ENCODE peak calls at places on chromosomes 16 and 17, in ten cellular contexts. F is PC-3, W is PC-9, E is Karpas-422, S is hepatocyte, Q is GM23338, D is GM23248, H is HCT116, J is SK-N-SH, Y is MM.1S. B is an unnamed sample. For H3K9me2, the result is how much of the 10 kb centered on the place peaks cover.

GRCh38 chr16:21952040-21952792 is 945 bp upstream of the UQCRC2 start:
- DNase-seq in F (peak), W (peak), E (peak), S (peak), Q (peak), D (peak), H (peak), J (peak), Y (peak), B (peak)

GRCh38 chr17:19346351-19347255 is 15.9 kb downstream of the B9D1 start:
- DNase-seq in F (peak), W (peak), E (peak), S (peak), Q (no peak), D (peak), H (peak), J (no peak), Y (no peak), B (peak)

GRCh38 chr16:84811529-84811928 is 8.3 kb upstream of the CRISPLD2 start:
- DNase-seq in F (no peak), W (no peak), E (no peak), S (no peak), Q (no peak), D (no peak), H (no peak), J (no peak), Y (no peak), B (no peak)

GRCh38 chr17:6233856-6234255 is 163.7 kb downstream of the WSCD1 start:
- DNase-seq in F (no peak), W (no peak), E (no peak), S (no peak), Q (no peak), D (no peak), H (no peak), J (no peak), Y (no peak), B (no peak)

GRCh38 chr17:59267776-59268175 is 47.5 kb downstream of the GDPD1 start:
- DNase-seq in F (no peak), W (no peak), E (no peak), S (no peak), Q (no peak), D (no peak), H (no peak), J (no peak), Y (no peak), B (no peak)

GRCh38 chr17:72151565-72152391 is 31.0 kb downstream of the SOX9 start:
- DNase-seq in F (peak), W (peak), E (no peak), S (peak), Q (peak), D (peak), H (peak), J (peak), Y (no peak), B (no peak)

GRCh38 chr17:31918701-31919128 is 17.2 kb upstream of the UTP6 start:
- DNase-seq in F (no peak), W (peak), E (no peak), S (no peak), Q (no peak), D (no peak), H (no peak), J (no peak), Y (no peak), B (no peak)

GRCh38 chr16:89593841-89594240 is 18.3 kb downstream of the CPNE7 start:
- DNase-seq in F (no peak), W (no peak), E (no peak), S (no peak), Q (no peak), D (no peak), H (no peak), J (no peak), Y (peak), B (no peak)

GRCh38 chr17:63221941-63222340 is 224.2 kb downstream of the CYB561 start:
- DNase-seq in F (no peak), W (no peak), E (no peak), S (no peak), Q (no peak), D (no peak), H (no peak), J (no peak), Y (no peak), B (no peak)

GRCh38 chr16:11004957-11005610 is 60.7 kb downstream of the CLEC16A start:
- DNase-seq in F (peak), W (no peak), E (no peak), S (no peak), Q (no peak), D (peak), H (no peak), J (no peak), Y (no peak), B (no peak)

GRCh38 chr17:68561319-68561718 is 39.8 kb downstream of the FAM20A start:
- DNase-seq in F (no peak), W (no peak), E (no peak), S (no peak), Q (no peak), D (no peak), H (no peak), J (no peak), Y (no peak), B (no peak)

GRCh38 chr17:29136998-29137730 is 43.0 kb downstream of the MYO18A start:
- DNase-seq in F (peak), W (no peak), E (no peak), S (no peak), Q (no peak), D (peak), H (no peak), J (no peak), Y (no peak), B (no peak)

GRCh38 chr16:20911361-20911760 is 10.8 kb downstream of the LYRM1 start:
- DNase-seq in F (peak), W (peak), E (peak), S (no peak), Q (no peak), D (peak), H (no peak), J (no peak), Y (no peak), B (no peak)

GRCh38 chr16:12060751-12061150 is 84.2 kb downstream of the SNX29 start:
- DNase-seq in F (no peak), W (no peak), E (no peak), S (no peak), Q (no peak), D (no peak), H (no peak), J (no peak), Y (no peak), B (no peak)

GRCh38 chr17:13491916-13492315 is 109.8 kb downstream of the HS3ST3A1 start:
- DNase-seq in F (no peak), W (no peak), E (no peak), S (no peak), Q (no peak), D (no peak), H (no peak), J (no peak), Y (no peak), B (no peak)

GRCh38 chr16:84532299-84532724 is 27.9 kb upstream of the MEAK7 start:
- DNase-seq in F (no peak), W (no peak), E (no peak), S (peak), Q (peak), D (peak), H (no peak), J (no peak), Y (no peak), B (no peak)

GRCh38 chr17:44919411-44919810 is 4.1 kb upstream of the GFAP start:
- DNase-seq in F (no peak), W (no peak), E (no peak), S (no peak), Q (no peak), D (no peak), H (no peak), J (no peak), Y (no peak), B (no peak)

GRCh38 chr17:80005360-80006338 is 30.0 kb downstream of the TBC1D16 start:
- DNase-seq in F (peak), W (no peak), E (peak), S (peak), Q (peak), D (peak), H (peak), J (peak), Y (no peak), B (peak)

GRCh38 chr17:51124641-51125503 is 4.2 kb upstream of the SPAG9 start:
- DNase-seq in F (no peak), W (no peak), E (no peak), S (no peak), Q (no peak), D (no peak), H (no peak), J (no peak), Y (no peak), B (no peak)

GRCh38 chr16:23959069-23959800 is 123.5 kb downstream of the PRKCB start:
- DNase-seq in F (no peak), W (no peak), E (no peak), S (no peak), Q (no peak), D (no peak), H (no peak), J (no peak), Y (no peak), B (peak)

GRCh38 chr16:25222959-25223358 is 6.2 kb downstream of the AQP8 start:
- DNase-seq in F (no peak), W (no peak), E (no peak), S (no peak), Q (no peak), D (no peak), H (no peak), J (no peak), Y (no peak), B (no peak)

GRCh38 chr17:37744961-37745800 is at the start of gene HNF1B:
- DNase-seq in F (peak), W (no peak), E (peak), S (peak), Q (peak), D (no peak), H (no peak), J (no peak), Y (peak), B (no peak)

GRCh38 chr17:37743875-37744632 is 805 bp downstream of the HNF1B start:
- DNase-seq in F (peak), W (no peak), E (no peak), S (peak), Q (peak), D (no peak), H (no peak), J (peak), Y (no peak), B (no peak)

GRCh38 chr17:37745801-37746426 is 1.1 kb upstream of the HNF1B start:
- DNase-seq in F (no peak), W (no peak), E (no peak), S (no peak), Q (no peak), D (no peak), H (no peak), J (no peak), Y (no peak), B (no peak)

GRCh38 chr17:37743612-37743874 is 1.3 kb downstream of the HNF1B start:
- DNase-seq in F (no peak), W (no peak), E (no peak), S (peak), Q (no peak), D (no peak), H (no peak), J (peak), Y (no peak), B (no peak)

DNA sequence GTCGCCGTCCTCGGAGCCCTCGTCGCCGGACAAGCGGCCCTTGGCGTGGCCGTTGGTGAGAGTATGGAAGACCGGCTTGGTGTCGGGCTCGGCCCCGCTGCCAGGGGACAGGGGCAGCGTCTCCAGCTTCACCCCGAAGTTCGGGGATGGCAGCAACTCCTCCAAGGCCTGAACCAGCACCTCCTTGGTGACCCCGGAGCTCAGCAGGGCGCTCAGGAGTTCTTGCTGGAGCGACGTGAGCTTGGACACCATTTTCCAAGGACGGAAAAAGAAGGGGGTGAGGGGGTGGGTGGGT is 279 bp downstream of the HNF1B start:
- DNase-seq in F (no peak), W (no peak), E (no peak), S (no peak), Q (no peak), D (no peak), H (no peak), J (no peak), Y (no peak), B (no peak)
- H3K9me2 ChIP-seq in F (under half), W (under half), E (under half), S (under half), Q (under half), D (under half), H (under half), J (under half), Y (under half), B (under half)

GRCh38 chr17:48997827-48998556 is 807 bp downstream of the IGF2BP1 start:
- DNase-seq in F (no peak), W (no peak), E (no peak), S (peak), Q (peak), D (no peak), H (no peak), J (peak), Y (no peak), B (peak)

GRCh38 chr17:48995871-48996695 is 1.1 kb upstream of the IGF2BP1 start:
- DNase-seq in F (no peak), W (no peak), E (no peak), S (peak), Q (peak), D (peak), H (no peak), J (peak), Y (no peak), B (peak)

GRCh38 chr17:48995332-48995870 is 1.8 kb upstream of the IGF2BP1 start:
- DNase-seq in F (no peak), W (no peak), E (no peak), S (peak), Q (peak), D (peak), H (no peak), J (no peak), Y (no peak), B (peak)

GRCh38 chr17:48997103-48997826 is at the start of gene IGF2BP1:
- DNase-seq in F (no peak), W (no peak), E (no peak), S (peak), Q (peak), D (peak), H (no peak), J (peak), Y (no peak), B (peak)

DNA sequence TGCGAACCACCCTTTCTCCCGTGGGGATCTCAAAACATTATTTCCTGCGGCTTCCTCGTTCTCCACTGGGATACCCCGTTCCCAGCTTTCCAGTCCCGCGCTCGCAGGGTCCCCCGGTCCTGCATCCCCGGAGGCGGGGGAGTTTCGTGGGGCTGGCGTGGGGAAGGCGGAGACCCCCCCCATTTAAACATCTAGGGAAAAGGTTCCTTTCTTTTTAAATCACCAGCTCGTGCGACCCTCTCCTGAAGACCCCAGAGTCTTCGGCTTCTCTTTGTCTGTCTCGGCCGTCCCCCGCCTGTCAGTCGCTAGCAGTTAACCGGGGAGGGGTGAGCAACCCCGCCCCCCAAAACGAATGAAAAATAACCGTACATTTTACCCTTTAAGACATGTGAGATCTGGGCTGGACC is 486 bp upstream of the IGF2BP1 start:
- DNase-seq in F (no peak), W (no peak), E (no peak), S (peak), Q (no peak), D (no peak), H (no peak), J (no peak), Y (no peak), B (no peak)
- H3K4me3 ChIP-seq in F (no peak), W (peak), E (no peak), S (peak), Q (peak), D (peak), H (no peak), J (no peak), Y (no peak), B (peak)

GRCh38 chr16:56462064-56462796 is 10.9 kb downstream of the OGFOD1 start:
- DNase-seq in F (no peak), W (no peak), E (no peak), S (no peak), Q (no peak), D (no peak), H (no peak), J (peak), Y (no peak), B (no peak)
- H3K9me2 ChIP-seq in F (under half), W (under half), E (under half), S (under half), Q (under half), D (under half), H (under half), J (under half), Y (under half), B (under half)

GRCh38 chr17:48595107-48595999 is 1.8 kb upstream of the HOXB5 start:
- DNase-seq in F (no peak), W (no peak), E (no peak), S (no peak), Q (no peak), D (no peak), H (no peak), J (no peak), Y (no peak), B (no peak)

GRCh38 chr17:48596735-48597491 is 3.3 kb upstream of the HOXB5 start:
- DNase-seq in F (no peak), W (no peak), E (no peak), S (no peak), Q (peak), D (peak), H (no peak), J (no peak), Y (no peak), B (no peak)

GRCh38 chr17:48597492-48597774 is 3.9 kb upstream of the HOXB5 start:
- DNase-seq in F (no peak), W (no peak), E (no peak), S (no peak), Q (no peak), D (no peak), H (no peak), J (no peak), Y (no peak), B (no peak)

GRCh38 chr17:48594412-48595106 is 980 bp upstream of the HOXB5 start:
- DNase-seq in F (no peak), W (no peak), E (no peak), S (no peak), Q (no peak), D (no peak), H (no peak), J (no peak), Y (no peak), B (no peak)

DNA sequence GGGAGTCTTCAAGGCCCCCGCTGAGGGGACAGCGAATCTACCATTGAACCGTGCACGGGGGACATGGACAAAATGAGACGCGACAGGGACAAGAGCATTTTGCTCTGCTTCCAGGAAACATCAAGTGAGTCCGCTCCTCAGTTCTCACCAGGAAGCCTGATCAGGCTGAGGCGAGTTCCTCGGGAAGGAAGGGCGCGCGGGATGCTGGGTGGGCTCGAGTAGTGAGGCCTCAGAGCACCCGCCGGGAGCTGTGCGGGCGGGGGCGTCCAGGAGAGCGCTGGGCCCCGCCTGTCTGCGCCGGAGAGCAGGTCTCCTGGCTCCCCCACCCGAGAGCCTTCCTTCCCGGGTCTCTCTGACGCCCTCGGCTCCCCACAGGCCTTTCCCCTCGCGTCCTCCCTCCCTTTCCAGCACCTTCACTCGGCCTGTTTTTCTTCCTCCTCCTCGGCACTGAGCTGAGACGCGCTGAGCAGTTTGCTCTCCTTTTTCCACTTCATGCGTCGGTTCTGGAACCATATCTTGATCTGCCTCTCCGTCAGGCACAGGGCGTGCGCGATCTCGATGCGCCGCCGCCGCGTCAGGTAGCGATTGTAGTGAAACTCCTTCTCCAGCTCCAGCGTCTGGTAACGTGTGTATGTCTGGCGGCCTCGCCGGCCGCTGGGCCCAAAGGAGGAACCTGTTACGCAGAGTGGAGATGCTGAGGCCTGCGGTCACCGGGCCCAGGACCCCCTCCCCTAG is 2.6 kb upstream of the HOXB5 start:
- DNase-seq in F (no peak), W (no peak), E (no peak), S (peak), Q (no peak), D (no peak), H (no peak), J (no peak), Y (no peak), B (no peak)
- H3K4me3 ChIP-seq in F (no peak), W (no peak), E (no peak), S (no peak), Q (peak), D (no peak), H (no peak), J (no peak), Y (peak), B (no peak)

GRCh38 chr16:73505178-73505968 is 457.4 kb upstream of the ZFHX3 start:
- DNase-seq in F (no peak), W (no peak), E (no peak), S (no peak), Q (no peak), D (no peak), H (no peak), J (no peak), Y (no peak), B (no peak)
- H3K9me2 ChIP-seq in F (under half), W (under half), E (under half), S (under half), Q (under half), D (under half), H (under half), J (under half), Y (under half), B (under half)

GRCh38 chr16:27547134-27547533 is 2.6 kb downstream of the GTF3C1 start:
- DNase-seq in F (peak), W (no peak), E (no peak), S (peak), Q (no peak), D (peak), H (no peak), J (no peak), Y (no peak), B (no peak)
- H3K4me3 ChIP-seq in F (no peak), W (no peak), E (no peak), S (no peak), Q (no peak), D (no peak), H (no peak), J (no peak), Y (no peak), B (no peak)

GRCh38 chr16:19297454-19297853 is 11.9 kb downstream of the CLEC19A start:
- DNase-seq in F (no peak), W (no peak), E (no peak), S (no peak), Q (no peak), D (no peak), H (no peak), J (no peak), Y (no peak), B (no peak)

GRCh38 chr16:19295393-19295792 is 9.9 kb downstream of the CLEC19A start:
- DNase-seq in F (no peak), W (no peak), E (no peak), S (no peak), Q (no peak), D (no peak), H (no peak), J (no peak), Y (no peak), B (no peak)

GRCh38 chr16:19291459-19291858 is 5.9 kb downstream of the CLEC19A start:
- DNase-seq in F (peak), W (peak), E (peak), S (peak), Q (peak), D (peak), H (no peak), J (no peak), Y (no peak), B (no peak)

GRCh38 chr16:19292186-19292585 is 6.7 kb downstream of the CLEC19A start:
- DNase-seq in F (no peak), W (no peak), E (no peak), S (no peak), Q (peak), D (no peak), H (no peak), J (no peak), Y (no peak), B (no peak)

DNA sequence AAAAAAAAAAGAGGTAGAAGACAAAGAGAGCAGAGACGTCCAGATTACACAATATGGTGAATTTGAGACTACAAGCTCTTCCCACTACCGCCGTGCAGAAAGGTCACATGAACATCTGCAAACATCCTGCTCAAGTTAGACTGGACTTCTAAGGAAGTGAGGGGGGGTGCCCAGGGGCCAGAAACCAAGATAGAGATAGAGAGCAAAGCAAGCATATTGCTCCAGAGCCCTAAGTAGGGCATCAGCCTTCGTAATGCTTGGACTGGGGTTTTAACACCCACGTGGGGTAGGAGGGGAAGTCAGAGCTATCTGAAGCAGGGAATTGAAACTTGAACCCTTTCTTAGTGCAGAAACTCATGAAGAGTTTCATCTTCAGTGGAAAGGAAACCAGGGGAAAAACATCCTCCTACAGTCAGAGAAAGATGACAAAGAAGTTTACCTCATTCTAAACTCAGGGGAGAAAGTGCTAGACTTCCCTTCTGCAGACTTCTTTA is 8.7 kb downstream of the CLEC19A start:
- DNase-seq in F (no peak), W (no peak), E (no peak), S (peak), Q (no peak), D (no peak), H (no peak), J (no peak), Y (peak), B (peak)
- H3K9me2 ChIP-seq in F (under half), W (under half), E (under half), S (under half), Q (under half), D (under half), H (under half), J (under half), Y (under half), B (under half)

GRCh38 chr17:40551091-40551873 is 14.0 kb downstream of the CCR7 start:
- DNase-seq in F (peak), W (peak), E (no peak), S (peak), Q (no peak), D (peak), H (no peak), J (no peak), Y (no peak), B (no peak)
- H3K4me3 ChIP-seq in F (no peak), W (no peak), E (no peak), S (no peak), Q (no peak), D (peak), H (no peak), J (no peak), Y (no peak), B (no peak)